ENCODE peak calls at places on chromosome 11, in eight cellular contexts. I is NCI-H510A; J is GM23248; F is frontal cortex; A is hypothalamus; E is activated CD8-positive, alpha-beta memory T cell treated with anti-CD3 and anti-CD28 coated beads, Interleukin-2, amount 10 ng/mL, durations not matched to agents 7 days and 5 days; K is Peyer's patch; H is stimulated activated CD4-positive, alpha-beta T cell treated with anti-CD3 and anti-CD28 coated beads, TNF-alpha, amount 100 ng/mL, for 24 hours. O is an unnamed sample.

GRCh38 chr11:59776210-59777066 is 21.3 kb downstream of the STX3 start:
- DNase-seq in J (peak; percentile 35), H (no peak), F (no peak), E (no peak), K (peak; percentile 52), I (no peak), A (no peak), O (peak; percentile 99)

GRCh38 chr11:10355257-10355661 is 50.4 kb downstream of the ADM start:
- DNase-seq in A (no peak), J (peak; percentile 61), K (no peak), F (no peak), I (no peak), H (no peak), E (no peak), O (peak; percentile 69)

GRCh38 chr11:69948256-69949141 is 129.3 kb upstream of the FGF3 start:
- DNase-seq in I (no peak), H (no peak), A (no peak), F (no peak), J (peak; percentile 69), K (peak; percentile 92), E (no peak), O (peak; percentile 61)

GRCh38 chr11:45607995-45608394 is 57.4 kb downstream of the CHST1 start:
- DNase-seq in K (peak; percentile 49), A (no peak), H (no peak), F (no peak), I (no peak), E (peak; percentile 2), J (no peak), O (no peak)

GRCh38 chr11:36088234-36088975 is 144.5 kb downstream of the LDLRAD3 start:
- DNase-seq in K (no peak), E (peak; percentile 31), H (no peak), A (no peak), F (no peak), I (no peak), J (peak; percentile 69), O (no peak)

GRCh38 chr11:95451682-95452081 is 220.7 kb upstream of the SESN3 start:
- DNase-seq in H (no peak), K (no peak), A (no peak), I (no peak), J (peak; percentile 88), F (no peak), E (no peak), O (peak; percentile 97)

GRCh38 chr11:127117231-127117671 is 116.7 kb upstream of the KIRREL3 start:
- DNase-seq in E (no peak), K (no peak), J (no peak), I (no peak), H (no peak), A (no peak), F (no peak), O (no peak)

GRCh38 chr11:114180301-114181055 is 115.7 kb upstream of the NNMT start:
- DNase-seq in F (no peak), K (peak; percentile 85), H (no peak), J (peak; percentile 31), I (peak; percentile 58), A (no peak), E (no peak), O (peak; percentile 44)

GRCh38 chr11:69292221-69292648 is 1.7 kb upstream of the MYEOV start:
- DNase-seq in H (peak; percentile 37), F (no peak), K (peak; percentile 65), I (no peak), E (peak; percentile 60), J (peak; percentile 33), A (no peak), O (no peak)

GRCh38 chr11:128776434-128777284 is 82.8 kb downstream of the FLI1 start:
- DNase-seq in F (peak; percentile 59), H (peak; percentile 16), I (no peak), A (no peak), K (no peak), E (peak; percentile 47), J (peak; percentile 33), O (no peak)

GRCh38 chr11:88327462-88328143 is 9.9 kb downstream of the CTSC start:
- DNase-seq in F (no peak), E (no peak), I (no peak), A (no peak), K (no peak), H (no peak), J (no peak), O (no peak)

GRCh38 chr11:61910473-61911123 is 6.8 kb downstream of the RAB3IL1 start:
- DNase-seq in K (no peak), E (no peak), J (peak; percentile 27), I (no peak), A (no peak), H (no peak), F (no peak), O (no peak)

GRCh38 chr11:75547617-75548054 is 14.4 kb upstream of the SERPINH1 start:
- DNase-seq in K (peak; percentile 83), E (peak; percentile 56), F (peak; percentile 79), I (peak; percentile 23), A (no peak), J (peak; percentile 81), H (no peak), O (peak; percentile 35)

GRCh38 chr11:67313125-67313890 is 10.0 kb downstream of the SSH3 start:
- DNase-seq in H (no peak), K (no peak), F (no peak), J (no peak), A (no peak), E (no peak), I (no peak), O (no peak)

GRCh38 chr11:45563801-45564200 is 101.6 kb downstream of the CHST1 start:
- DNase-seq in K (no peak), J (no peak), I (no peak), F (no peak), E (no peak), A (no peak), H (no peak), O (no peak)

GRCh38 chr11:75337195-75337654 is 14.2 kb downstream of the ARRB1 start:
- DNase-seq in A (no peak), F (no peak), H (no peak), I (no peak), E (no peak), K (peak; percentile 60), J (peak; percentile 74), O (peak; percentile 54)

GRCh38 chr11:96052921-96053631 is 129.2 kb upstream of the MTMR2 start:
- DNase-seq in J (peak; percentile 72), E (no peak), F (no peak), I (no peak), K (no peak), A (no peak), H (no peak), O (peak; percentile 27)

GRCh38 chr11:128503231-128503991 is 83.9 kb downstream of the ETS1 start:
- DNase-seq in K (no peak), F (no peak), E (no peak), I (no peak), A (no peak), J (peak; percentile 96), H (no peak), O (peak; percentile 83)

GRCh38 chr11:125408281-125408680 is 87.8 kb downstream of the FEZ1 start:
- DNase-seq in A (no peak), J (no peak), E (no peak), I (no peak), F (no peak), H (no peak), K (no peak), O (no peak)

GRCh38 chr11:115179647-115180046 is 324.6 kb downstream of the CADM1 start:
- DNase-seq in E (no peak), H (no peak), K (no peak), A (no peak), I (no peak), J (no peak), F (no peak), O (no peak)

GRCh38 chr11:73862971-73863370 is 13.7 kb downstream of the COA4 start:
- DNase-seq in E (no peak), F (no peak), H (no peak), A (no peak), J (no peak), I (no peak), K (no peak), O (no peak)

GRCh38 chr11:133815636-133816035 is 29.7 kb downstream of the SPATA19 start:
- DNase-seq in E (peak; percentile 14), I (no peak), F (no peak), A (no peak), H (no peak), J (no peak), K (no peak), O (no peak)

GRCh38 chr11:1151366-1152315 is 6.1 kb upstream of the MUC5AC start:
- DNase-seq in E (peak; percentile 37), K (peak; percentile 38), F (no peak), A (no peak), J (peak; percentile 11), H (no peak), I (no peak), O (no peak)

GRCh38 chr11:69383372-69383771 is 89.4 kb downstream of the MYEOV start:
- DNase-seq in K (peak; percentile 25), I (no peak), H (no peak), F (no peak), J (no peak), A (no peak), E (no peak), O (no peak)

GRCh38 chr11:7965386-7965785 is at the start of gene NLRP10:
- DNase-seq in K (no peak), A (no peak), E (no peak), H (no peak), I (no peak), F (no peak), J (peak; percentile 94), O (peak; percentile 95)

GRCh38 chr11:26777276-26777939 is 55.5 kb upstream of the SLC5A12 start:
- DNase-seq in E (no peak), I (no peak), H (no peak), K (no peak), A (no peak), J (no peak), F (no peak), O (no peak)

GRCh38 chr11:130042093-130042591 is 27.6 kb upstream of the APLP2 start:
- DNase-seq in I (peak; percentile 72), J (peak; percentile 95), A (no peak), F (no peak), E (no peak), H (no peak), K (no peak), O (peak; percentile 99)

GRCh38 chr11:100585728-100586127 is 101.4 kb upstream of the ARHGAP42 start:
- DNase-seq in E (no peak), A (no peak), F (no peak), I (no peak), K (no peak), J (no peak), H (no peak), O (no peak)

GRCh38 chr11:58503361-58503856 is 4.5 kb downstream of the OR5B21 start:
- DNase-seq in A (no peak), I (no peak), E (no peak), H (no peak), K (no peak), J (no peak), F (no peak), O (peak; percentile 25)

GRCh38 chr11:64164392-64165312 is 1.3 kb downstream of the MACROD1 start:
- DNase-seq in I (no peak), K (no peak), E (no peak), F (no peak), J (peak; percentile 36), H (no peak), A (no peak), O (no peak)

GRCh38 chr11:112903310-112903709 is 57.9 kb upstream of the NCAM1 start:
- DNase-seq in F (no peak), I (no peak), A (no peak), E (no peak), K (no peak), J (no peak), H (no peak), O (no peak)

GRCh38 chr11:74011360-74012071 is 2.6 kb upstream of the UCP3 start:
- DNase-seq in F (no peak), I (no peak), E (peak; percentile 70), J (peak; percentile 55), K (peak; percentile 45), A (no peak), H (peak; percentile 58), O (no peak)

GRCh38 chr11:97610000-97610399 is 1220.2 kb downstream of the JRKL start:
- DNase-seq in J (peak; percentile 0), H (no peak), I (no peak), K (no peak), E (no peak), A (no peak), F (no peak), O (no peak)

GRCh38 chr11:127027000-127027399 is 26.4 kb upstream of the KIRREL3 start:
- DNase-seq in H (no peak), A (no peak), F (no peak), I (no peak), J (no peak), E (no peak), K (no peak), O (no peak)

O was measured in bronchial epithelial cell.